ENCODE peak calls at places on chromosomes 2 and 18, in eight cellular contexts. C is skeletal muscle cell; O is stimulated activated CD8-positive, alpha-beta memory T cell treated with anti-CD3 and anti-CD28 coated beads, Interleukin-15, amount 100 ng/mL, for 24 hours; G is HTR-8/SVneo; B is Calu3; S is activated CD8-positive, alpha-beta memory T cell treated with anti-CD3 and anti-CD28 coated beads for 48 hours; I is C1 segment of cervical spinal cord; X is effector memory CD4-positive, alpha-beta T cell. Z is an unnamed sample.
A peak's percentile ranks its signal among the peaks of the same experiment; 100 is the strongest.

GRCh38 chr2:153935511-153935910 is 63.8 kb downstream of the GALNT13 start:
- DNase-seq in C (no peak), I (no peak), X (no peak), G (no peak), O (no peak), S (no peak), B (no peak), Z (no peak)

GRCh38 chr2:10658041-10658913 is 31.5 kb downstream of the NOL10 start:
- DNase-seq in S (no peak), C (peak; percentile 42), X (no peak), O (no peak), G (peak; percentile 81), I (no peak), B (peak; percentile 44), Z (no peak)

GRCh38 chr2:207144191-207144795 is 21.5 kb downstream of the KLF7 start:
- DNase-seq in B (no peak), S (no peak), X (no peak), I (no peak), O (no peak), C (no peak), G (no peak), Z (no peak)

GRCh38 chr2:151774506-151774905 is 40.2 kb upstream of the NEB start:
- DNase-seq in B (no peak), C (no peak), O (no peak), G (peak; percentile 20), S (no peak), X (no peak), I (no peak), Z (no peak)

GRCh38 chr2:218340656-218341055 is 16.0 kb upstream of the CATIP start:
- DNase-seq in S (no peak), X (no peak), C (no peak), B (no peak), O (no peak), I (no peak), G (no peak), Z (no peak)

GRCh38 chr2:227295806-227296205 is 29.2 kb upstream of the MFF start:
- DNase-seq in B (no peak), S (no peak), G (no peak), I (no peak), O (no peak), X (no peak), C (no peak), Z (no peak)

GRCh38 chr2:167489307-167489706 is 601.0 kb downstream of the XIRP2 start:
- DNase-seq in S (no peak), I (no peak), B (no peak), O (no peak), G (no peak), X (no peak), C (no peak), Z (no peak)

GRCh38 chr2:240355001-240355891 is 80.2 kb upstream of the GPC1 start:
- DNase-seq in S (no peak), X (no peak), C (no peak), I (no peak), O (no peak), B (no peak), G (no peak), Z (no peak)

GRCh38 chr2:119367472-119368099 is 809 bp downstream of the DBI start:
- DNase-seq in B (peak; percentile 63), C (no peak), O (peak; percentile 9), X (peak; percentile 30), S (peak; percentile 26), G (peak; percentile 36), I (no peak), Z (peak; percentile 29)

GRCh38 chr2:177171418-177171865 is 41.2 kb upstream of the HNRNPA3 start:
- DNase-seq in G (no peak), C (no peak), I (no peak), S (no peak), O (no peak), X (no peak), B (peak; percentile 48), Z (no peak)

GRCh38 chr2:226190479-226191252 is 609.0 kb downstream of the IRS1 start:
- DNase-seq in G (no peak), I (no peak), S (no peak), C (peak; percentile 83), O (no peak), X (no peak), B (no peak), Z (no peak)

GRCh38 chr2:164457271-164457670 is 164.0 kb downstream of the GRB14 start:
- DNase-seq in B (no peak), C (no peak), I (no peak), X (no peak), G (no peak), S (no peak), O (no peak), Z (no peak)

GRCh38 chr18:1906421-1906820 is 664.9 kb downstream of the METTL4 start:
- DNase-seq in X (no peak), B (no peak), G (no peak), O (no peak), S (no peak), I (no peak), C (no peak), Z (no peak)

GRCh38 chr2:98469862-98470544 is 25.3 kb downstream of the INPP4A start:
- DNase-seq in X (no peak), G (no peak), B (no peak), S (no peak), C (no peak), O (no peak), I (no peak), Z (no peak)

GRCh38 chr2:109403841-109404201 is 209.9 kb downstream of the SEPTIN10 start:
- DNase-seq in G (no peak), X (no peak), O (no peak), C (no peak), S (no peak), B (no peak), I (no peak), Z (no peak)

GRCh38 chr18:33495278-33495677 is 54.8 kb upstream of the CCDC178 start:
- DNase-seq in G (no peak), O (no peak), I (no peak), C (peak; percentile 14), B (peak; percentile 28), X (no peak), S (no peak), Z (no peak)

GRCh38 chr2:28868611-28869010 is 1.5 kb downstream of the TRMT61B start:
- DNase-seq in C (no peak), G (no peak), S (no peak), B (no peak), X (no peak), O (no peak), I (no peak), Z (no peak)

GRCh38 chr2:134276381-134277172 is 22.7 kb downstream of the MGAT5 start:
- DNase-seq in C (no peak), G (no peak), O (no peak), S (no peak), X (no peak), I (no peak), B (no peak), Z (no peak)

GRCh38 chr18:63775166-63775730 is at the start of gene SERPINB7:
- DNase-seq in X (no peak), G (peak; percentile 26), B (no peak), S (no peak), I (no peak), O (no peak), C (peak; percentile 78), Z (no peak)

GRCh38 chr18:56992777-56993176 is 154.1 kb upstream of the BOD1L2 start:
- DNase-seq in S (no peak), O (no peak), C (no peak), I (no peak), B (no peak), G (no peak), X (no peak), Z (no peak)

GRCh38 chr2:56522605-56523089 is 338.9 kb downstream of the CCDC85A start:
- DNase-seq in O (no peak), C (peak; percentile 72), I (no peak), S (no peak), G (no peak), X (no peak), B (peak; percentile 68), Z (no peak)

GRCh38 chr2:33090553-33091134 is 143.9 kb downstream of the LTBP1 start:
- DNase-seq in B (no peak), C (no peak), I (no peak), G (no peak), S (no peak), O (no peak), X (no peak), Z (no peak)

GRCh38 chr2:221969087-221969829 is 329.5 kb downstream of the PAX3 start:
- DNase-seq in S (no peak), X (no peak), G (peak; percentile 32), C (no peak), B (peak; percentile 38), I (no peak), O (no peak), Z (no peak)

GRCh38 chr2:54370405-54371104 is 85.6 kb upstream of the SPTBN1 start:
- DNase-seq in C (no peak), G (no peak), B (no peak), X (no peak), O (no peak), S (no peak), I (no peak), Z (no peak)

GRCh38 chr18:7626922-7627440 is 59.9 kb downstream of the PTPRM start:
- DNase-seq in I (no peak), B (peak; percentile 72), S (no peak), G (peak; percentile 77), O (no peak), C (peak; percentile 29), X (no peak), Z (no peak)

GRCh38 chr2:167689444-167689843 is 558.0 kb downstream of the STK39 start:
- DNase-seq in B (no peak), O (no peak), X (no peak), S (no peak), G (no peak), I (no peak), C (no peak), Z (no peak)

GRCh38 chr2:27407798-27408491 is 1.4 kb downstream of the PPM1G start:
- DNase-seq in G (peak; percentile 75), O (no peak), I (no peak), X (no peak), S (no peak), B (peak; percentile 58), C (no peak), Z (no peak)

GRCh38 chr2:54722641-54723299 is 692 bp upstream of the EML6 start:
- DNase-seq in G (peak; percentile 20), B (no peak), O (no peak), X (no peak), S (no peak), C (peak; percentile 61), I (no peak), Z (no peak)

GRCh38 chr2:207504513-207505171 is 25.1 kb upstream of the CREB1 start:
- DNase-seq in G (no peak), B (no peak), I (no peak), X (no peak), C (peak; percentile 80), S (no peak), O (no peak), Z (no peak)

GRCh38 chr2:191622374-191623320 is 55.3 kb upstream of the NABP1 start:
- DNase-seq in B (no peak), I (no peak), S (no peak), X (no peak), G (no peak), O (no peak), C (no peak), Z (no peak)

GRCh38 chr18:29779096-29779495 is 1263.4 kb downstream of the DSC3 start:
- DNase-seq in O (no peak), S (no peak), G (no peak), I (no peak), X (no peak), C (peak; percentile 11), B (no peak), Z (no peak)

GRCh38 chr2:109728809-109729208 is 65.3 kb upstream of the RGPD5 start:
- DNase-seq in O (no peak), B (no peak), I (no peak), S (no peak), C (no peak), X (no peak), G (no peak), Z (no peak)

GRCh38 chr2:227407601-227408089 is 19.9 kb upstream of the SCYGR1 start:
- DNase-seq in S (no peak), G (no peak), O (no peak), X (no peak), I (no peak), C (no peak), B (peak; percentile 80), Z (no peak)

GRCh38 chr18:9771261-9771976 is 63.3 kb downstream of the RAB31 start:
- DNase-seq in G (peak; percentile 75), O (peak; percentile 34), I (no peak), S (peak; percentile 20), C (no peak), X (peak; percentile 19), B (peak; percentile 92), Z (peak; percentile 14)

Z was measured in T-helper 17 cell.